ENCODE peak calls at places on chromosomes 2 and 18, in six cellular contexts. R is IMR-90, K is neuronal stem cell, A is mesenchymal stem cell, Q is H1, M is H9. X is an unnamed sample.

GRCh38 chr2:28394331-28394877 is 1.7 kb downstream of the FOSL2 start:
- DNase-seq in R (peak; percentile 71), K (no peak), A (peak; percentile 78), Q (no peak), M (no peak), X (no peak)

GRCh38 chr2:58006256-58006951 is 40.2 kb upstream of the VRK2 start:
- DNase-seq in R (no peak), K (no peak), A (no peak), Q (no peak), M (no peak), X (no peak)

GRCh38 chr2:56981554-56981953 is 797.8 kb downstream of the CCDC85A start:
- DNase-seq in R (no peak), K (no peak), A (peak; percentile 24), Q (no peak), M (no peak), X (no peak)

GRCh38 chr2:36339819-36340218 is 15.8 kb upstream of the CRIM1 start:
- DNase-seq in R (peak; percentile 55), K (no peak), A (no peak), Q (no peak), M (no peak), X (no peak)

GRCh38 chr18:78421392-78421791 is 558.2 kb upstream of the SALL3 start:
- DNase-seq in R (no peak), K (no peak), A (no peak), Q (no peak), M (no peak), X (no peak)

GRCh38 chr2:60104514-60105501 is 448.6 kb downstream of the BCL11A start:
- DNase-seq in R (no peak), K (no peak), A (no peak), Q (no peak), M (no peak), X (no peak)

GRCh38 chr18:48326901-48327675 is 82.1 kb downstream of the ZBTB7C start:
- DNase-seq in R (peak; percentile 29), K (no peak), A (peak; percentile 57), Q (no peak), M (no peak), X (no peak)

GRCh38 chr2:241153616-241154015 is 3.3 kb downstream of the PPP1R7 start:
- DNase-seq in R (peak; percentile 54), K (no peak), A (peak; percentile 6), Q (no peak), M (no peak), X (no peak)

GRCh38 chr2:151716721-151717120 is 17.6 kb downstream of the NEB start:
- DNase-seq in R (no peak), K (no peak), A (no peak), Q (no peak), M (no peak), X (peak; percentile 63)

GRCh38 chr2:72825271-72826155 is at the start of gene EXOC6B:
- DNase-seq in R (peak; percentile 85), K (peak; percentile 92), A (peak; percentile 91), Q (peak; percentile 86), M (peak; percentile 98), X (peak; percentile 97)

GRCh38 chr2:66700181-66700686 is 265.3 kb downstream of the MEIS1 start:
- DNase-seq in R (no peak), K (peak; percentile 23), A (no peak), Q (no peak), M (no peak), X (no peak)

GRCh38 chr2:144012304-144012703 is 507.6 kb downstream of the ZEB2 start:
- DNase-seq in R (no peak), K (no peak), A (no peak), Q (no peak), M (no peak), X (no peak)

GRCh38 chr18:79071037-79071960 is 2.1 kb downstream of the ATP9B start:
- DNase-seq in R (no peak), K (no peak), A (no peak), Q (no peak), M (no peak), X (no peak)

GRCh38 chr2:122703676-122704075 is 948.2 kb downstream of the TSN start:
- DNase-seq in R (no peak), K (no peak), A (no peak), Q (no peak), M (no peak), X (no peak)

GRCh38 chr2:113697516-113697915 is 58.9 kb downstream of the SLC35F5 start:
- DNase-seq in R (no peak), K (no peak), A (no peak), Q (no peak), M (no peak), X (no peak)

GRCh38 chr18:50155406-50155805 is 39.5 kb downstream of the MYO5B start:
- DNase-seq in R (no peak), K (no peak), A (no peak), Q (no peak), M (no peak), X (no peak)

GRCh38 chr2:237700583-237701032 is 73.2 kb downstream of the LRRFIP1 start:
- DNase-seq in R (peak; percentile 91), K (no peak), A (peak; percentile 93), Q (no peak), M (no peak), X (no peak)

GRCh38 chr2:99035920-99036319 is 99.9 kb upstream of the CRACDL start:
- DNase-seq in R (no peak), K (no peak), A (no peak), Q (no peak), M (no peak), X (no peak)

GRCh38 chr2:152098033-152098797 is 629 bp downstream of the CACNB4 start:
- DNase-seq in R (no peak), K (peak; percentile 27), A (no peak), Q (no peak), M (peak; percentile 59), X (peak; percentile 9)

GRCh38 chr18:44128365-44128764 is 552.3 kb upstream of the SETBP1 start:
- DNase-seq in R (peak; percentile 8), K (no peak), A (peak; percentile 15), Q (no peak), M (no peak), X (no peak)

GRCh38 chr2:11977766-11978524 is 231.5 kb downstream of the LPIN1 start:
- DNase-seq in R (no peak), K (no peak), A (no peak), Q (no peak), M (no peak), X (no peak)

GRCh38 chr18:70421471-70421870 is 132.6 kb downstream of the SOCS6 start:
- DNase-seq in R (peak; percentile 45), K (no peak), A (peak; percentile 10), Q (no peak), M (no peak), X (no peak)

GRCh38 chr18:12862467-12862866 is 21.6 kb downstream of the PTPN2 start:
- DNase-seq in R (no peak), K (no peak), A (no peak), Q (peak; percentile 82), M (peak; percentile 95), X (peak; percentile 95)

GRCh38 chr18:60024857-60025256 is 125.1 kb downstream of the PMAIP1 start:
- DNase-seq in R (no peak), K (no peak), A (peak; percentile 71), Q (no peak), M (no peak), X (no peak)

GRCh38 chr2:137942037-137942784 is 22.1 kb upstream of the HNMT start:
- DNase-seq in R (no peak), K (no peak), A (no peak), Q (no peak), M (no peak), X (no peak)

GRCh38 chr2:109318150-109318948 is 189.3 kb downstream of the SH3RF3 start:
- DNase-seq in R (peak; percentile 98), K (peak; percentile 8), A (peak; percentile 98), Q (no peak), M (no peak), X (peak; percentile 69)

GRCh38 chr2:239811806-239812560 is 213.2 kb downstream of the NDUFA10 start:
- DNase-seq in R (no peak), K (no peak), A (no peak), Q (no peak), M (no peak), X (no peak)

GRCh38 chr18:53689886-53690285 is 534.6 kb downstream of the MBD2 start:
- DNase-seq in R (no peak), K (no peak), A (no peak), Q (no peak), M (no peak), X (no peak)

GRCh38 chr2:132415256-132416079 is 1.1 kb upstream of the GPR39 start:
- DNase-seq in R (peak; percentile 27), K (no peak), A (peak; percentile 57), Q (no peak), M (no peak), X (no peak)
- H4K8ac ChIP-seq in R (peak overlapping the region; percentile 94), K (no peak overlapping the region), A (peak overlapping the region; percentile 99), Q (peak overlapping the region; percentile 6), M (no peak overlapping the region), X (peak overlapping the region; percentile 81)

GRCh38 chr2:206086683-206087350 is 843 bp upstream of the INO80D start:
- DNase-seq in R (no peak), K (no peak), A (peak; percentile 45), Q (no peak), M (no peak), X (no peak)
- H4K91ac ChIP-seq in R (no peak overlapping the region), K (no peak overlapping the region), A (no peak overlapping the region), Q (peak overlapping the region; percentile 71), M (no peak overlapping the region), X (no peak overlapping the region)

DNA sequence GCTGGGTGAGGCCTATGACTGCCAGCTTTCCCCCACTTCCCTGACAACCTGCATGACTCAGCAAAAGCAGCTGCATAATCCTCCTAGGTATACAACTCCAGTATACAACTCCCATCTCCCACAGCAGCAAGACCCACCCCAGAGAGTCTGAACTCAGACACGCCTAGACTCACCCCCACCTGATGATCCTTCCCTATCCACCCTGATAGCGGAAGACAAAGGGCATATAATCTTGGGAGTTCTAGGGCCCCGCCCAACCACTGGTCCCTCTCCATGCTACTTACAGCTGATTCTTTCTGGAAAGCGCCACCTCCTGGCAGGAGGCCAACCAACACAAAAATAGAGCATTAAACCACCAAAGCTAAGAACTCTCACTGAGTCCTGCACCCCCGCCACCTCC is 296.5 kb downstream of the DCC start:
- DNase-seq in R (no peak), K (no peak), A (no peak), Q (no peak), M (peak; percentile 53), X (no peak)
- H3K18ac ChIP-seq in R (no peak overlapping the region), K (peak overlapping the region; percentile 80), A (no peak overlapping the region), Q (no peak overlapping the region), M (no peak overlapping the region), X (no peak overlapping the region)

GRCh38 chr2:168526641-168527040 is 70.6 kb downstream of the CERS6 start:
- DNase-seq in R (no peak), K (no peak), A (peak; percentile 49), Q (no peak), M (no peak), X (peak; percentile 32)
- H4K8ac ChIP-seq in R (no peak overlapping the region), K (no peak overlapping the region), A (no peak overlapping the region), Q (no peak overlapping the region), M (no peak overlapping the region), X (no peak overlapping the region)

DNA sequence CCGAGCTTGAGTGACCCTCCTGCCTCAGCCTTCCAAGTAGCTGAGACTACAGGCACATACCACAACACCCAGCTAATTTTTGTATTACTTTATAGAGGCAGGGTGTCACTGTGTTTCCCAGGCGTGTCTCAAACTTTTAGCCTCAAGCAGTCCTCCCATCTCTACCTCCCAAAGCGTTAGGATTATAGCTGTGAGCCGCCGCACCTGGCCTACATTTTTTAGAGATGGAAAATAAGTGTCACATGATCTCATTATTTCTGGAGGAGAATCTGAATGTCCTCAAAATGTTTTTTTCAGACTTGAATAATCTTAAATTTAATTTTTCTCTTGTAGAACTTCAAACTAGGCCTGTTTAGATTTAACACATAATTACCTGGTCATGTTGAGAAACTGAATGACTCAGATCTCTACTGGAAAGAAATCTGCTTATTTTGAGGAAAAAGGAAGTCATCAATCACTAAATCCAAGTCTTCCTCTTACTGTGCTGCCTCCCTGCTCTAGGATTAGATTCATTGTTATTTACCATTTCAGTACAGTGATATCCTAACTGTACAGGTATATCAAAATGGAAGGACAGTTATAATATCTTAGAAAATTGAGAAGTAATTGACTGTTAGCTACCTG is 92.4 kb downstream of the COX7A2L start:
- DNase-seq in R (peak; percentile 28), K (no peak), A (no peak), Q (no peak), M (no peak), X (no peak)
- H4K91ac ChIP-seq in R (no peak overlapping the region), K (no peak overlapping the region), A (no peak overlapping the region), Q (no peak overlapping the region), M (no peak overlapping the region), X (no peak overlapping the region)

X was measured in trophoblast cell.